ENCODE peak calls at places on chromosome 15, in four cellular contexts. T, K, Q and U are unnamed samples.

GRCh38 chr15:61749169-61749568 is 311.1 kb downstream of the VPS13C start:
- DNase-seq in T (no peak), K (no peak), Q (no peak), U (no peak)

GRCh38 chr15:90872481-90873184 is 4.2 kb downstream of the FURIN start:
- DNase-seq in T (peak; percentile 83), K (peak; percentile 31), Q (peak; percentile 86), U (no peak)

GRCh38 chr15:84833447-84833846 is 16.3 kb downstream of the ALPK3 start:
- DNase-seq in T (peak; percentile 77), K (no peak), Q (peak; percentile 52), U (no peak)

GRCh38 chr15:79160211-79160610 is 69.6 kb upstream of the RASGRF1 start:
- DNase-seq in T (peak; percentile 11), K (no peak), Q (no peak), U (no peak)

GRCh38 chr15:92392462-92392861 is 1.2 kb upstream of the ST8SIA2 start:
- DNase-seq in T (no peak), K (no peak), Q (no peak), U (no peak)

GRCh38 chr15:74400915-74401757 is 32.6 kb downstream of the SEMA7A start:
- DNase-seq in T (no peak), K (no peak), Q (peak; percentile 54), U (no peak)

GRCh38 chr15:21267231-21267630 is 173.1 kb downstream of the POTEB3 start:
- DNase-seq in T (no peak), K (no peak), Q (no peak), U (no peak)

GRCh38 chr15:89647191-89647851 is 7.9 kb downstream of the KIF7 start:
- DNase-seq in T (peak; percentile 66), K (no peak), Q (peak; percentile 28), U (peak; percentile 95)

GRCh38 chr15:53445531-53445930 is 313.9 kb downstream of the WDR72 start:
- DNase-seq in T (no peak), K (no peak), Q (no peak), U (no peak)